ENCODE peak calls at places on chromosomes 4 and X, in nine cellular contexts. I, N, J, G, A, T, C, K and U are unnamed samples.

GRCh38 chrX:121876316-121876715 is 828.9 kb downstream of the GLUD2 start:
- DNase-seq in T (no peak), I (no peak), N (no peak), C (no peak), A (no peak), K (no peak), J (no peak), G (no peak), U (no peak)

GRCh38 chr4:109296545-109296944 is 5.9 kb downstream of the COL25A1 start:
- DNase-seq in T (no peak), I (no peak), K (no peak), J (no peak), N (no peak), A (no peak), C (no peak), G (no peak), U (no peak)

GRCh38 chr4:94603170-94603747 is 151.5 kb downstream of the PDLIM5 start:
- DNase-seq in A (no peak), T (peak; percentile 57), I (no peak), K (no peak), G (no peak), J (no peak), N (no peak), C (no peak), U (no peak)

GRCh38 chr4:48490012-48490679 is at the start of gene ZAR1:
- DNase-seq in G (no peak), J (no peak), K (no peak), A (no peak), C (peak; percentile 23), T (no peak), N (no peak), I (no peak), U (peak; percentile 45)

GRCh38 chrX:153414838-153415552 is 3.7 kb downstream of the ZFP92 start:
- DNase-seq in I (no peak), G (no peak), K (no peak), A (no peak), T (no peak), N (no peak), C (no peak), J (peak; percentile 11), U (no peak)

GRCh38 chr4:142815834-142816233 is 30.3 kb downstream of the INPP4B start:
- DNase-seq in J (peak; percentile 15), K (no peak), T (peak; percentile 23), N (no peak), A (no peak), I (no peak), G (no peak), C (no peak), U (no peak)

GRCh38 chr4:173879286-173879908 is 349.4 kb upstream of the HAND2 start:
- DNase-seq in C (no peak), J (no peak), I (no peak), K (no peak), A (no peak), N (no peak), T (no peak), G (no peak), U (no peak)

GRCh38 chr4:6771229-6771671 is 11.3 kb upstream of the KIAA0232 start:
- DNase-seq in C (no peak), J (no peak), N (no peak), T (no peak), G (no peak), K (peak; percentile 73), I (no peak), A (peak; percentile 84), U (no peak)

GRCh38 chr4:120812216-120812615 is 110.3 kb downstream of the PRDM5 start:
- DNase-seq in T (no peak), K (no peak), I (no peak), J (no peak), G (no peak), C (no peak), N (no peak), A (no peak), U (no peak)

GRCh38 chr4:168864831-168865541 is 145.1 kb downstream of the CBR4 start:
- DNase-seq in G (no peak), K (no peak), T (no peak), N (no peak), J (no peak), C (no peak), I (no peak), A (no peak), U (no peak)

GRCh38 chr4:110840221-110840654 is 217.4 kb upstream of the PITX2 start:
- DNase-seq in I (no peak), T (no peak), C (no peak), G (no peak), K (no peak), J (no peak), A (no peak), N (no peak), U (no peak)

GRCh38 chr4:93501946-93502345 is 326.6 kb upstream of the ATOH1 start:
- DNase-seq in I (no peak), A (no peak), J (no peak), T (no peak), K (no peak), N (no peak), C (no peak), G (no peak), U (no peak)

GRCh38 chrX:43559643-43560042 is 96.5 kb upstream of the MAOA start:
- DNase-seq in N (no peak), J (peak; percentile 19), A (peak; percentile 33), C (no peak), K (no peak), I (peak; percentile 40), T (peak; percentile 41), G (peak; percentile 38), U (peak; percentile 45)

GRCh38 chr4:1711055-1711905 is 839 bp downstream of the SLBP start:
- DNase-seq in J (no peak), A (no peak), N (no peak), G (peak; percentile 76), C (no peak), I (peak; percentile 52), T (peak; percentile 30), K (no peak), U (peak; percentile 80)

GRCh38 chr4:47839259-47839658 is 1.4 kb upstream of the CORIN start:
- DNase-seq in K (peak; percentile 79), G (peak; percentile 29), J (peak; percentile 13), N (no peak), I (no peak), A (no peak), T (peak; percentile 1), C (no peak), U (peak; percentile 18)

GRCh38 chrX:148424570-148424969 is 75.8 kb upstream of the AFF2 start:
- DNase-seq in I (no peak), K (no peak), G (no peak), J (no peak), N (no peak), T (no peak), A (no peak), C (no peak), U (no peak)

GRCh38 chr4:67456577-67457196 is 88.6 kb downstream of the CENPC start:
- DNase-seq in T (no peak), N (no peak), J (no peak), K (no peak), I (no peak), C (no peak), G (peak; percentile 30), A (no peak), U (peak; percentile 6)

GRCh38 chrX:2714551-2714950 is 23.5 kb downstream of the CD99 start:
- DNase-seq in K (no peak), N (no peak), A (no peak), I (no peak), J (no peak), T (no peak), C (no peak), G (no peak), U (no peak)

GRCh38 chrX:54891573-54891972 is 29.1 kb upstream of the TRO start:
- DNase-seq in C (no peak), A (no peak), T (peak; percentile 26), J (peak; percentile 12), K (no peak), I (no peak), N (no peak), G (peak; percentile 52), U (peak; percentile 48)

GRCh38 chr4:72552447-72552846 is 16.6 kb downstream of the ADAMTS3 start:
- DNase-seq in C (no peak), A (no peak), K (no peak), T (no peak), G (no peak), N (no peak), I (no peak), J (no peak), U (no peak)
- TF ChIP-seq POLR2A in C (no peak), A (no peak), K (no peak), T (no peak), G (no peak), N (no peak), I (no peak), J (no peak), U (no peak)

GRCh38 chr4:153466637-153467153 is 535 bp downstream of the TMEM131L start:
- DNase-seq in T (no peak), N (no peak), A (no peak), C (no peak), G (no peak), I (no peak), K (no peak), J (no peak), U (peak; percentile 76)
- TF ChIP-seq POLR2A in T (no peak), N (no peak), A (no peak), C (peak; percentile 21), G (no peak), I (no peak), K (no peak), J (no peak), U (no peak)

GRCh38 chrX:105017641-105018040 is 202.9 kb downstream of the TEX13A start:
- DNase-seq in A (no peak), T (no peak), N (no peak), G (no peak), K (no peak), C (no peak), I (no peak), J (no peak), U (no peak)

GRCh38 chrX:105013719-105014118 is 206.8 kb downstream of the TEX13A start:
- DNase-seq in G (no peak), N (no peak), J (no peak), T (no peak), A (no peak), I (no peak), C (no peak), K (no peak), U (no peak)

GRCh38 chrX:105018865-105019264 is 201.6 kb downstream of the TEX13A start:
- DNase-seq in J (no peak), C (no peak), T (no peak), N (no peak), A (no peak), I (no peak), K (no peak), G (no peak), U (no peak)
- TF ChIP-seq POLR2A in J (no peak), C (no peak), T (no peak), N (no peak), A (no peak), I (no peak), K (no peak), G (no peak), U (no peak)

GRCh38 chrX:154761977-154762528 is 611 bp upstream of the DKC1 start:
- DNase-seq in A (no peak), K (no peak), N (no peak), C (no peak), J (no peak), G (peak; percentile 33), I (no peak), T (no peak), U (peak; percentile 63)

GRCh38 chrX:154758696-154759095 is 4.0 kb upstream of the DKC1 start:
- DNase-seq in A (no peak), K (no peak), J (no peak), C (no peak), T (no peak), I (no peak), G (no peak), N (no peak), U (no peak)

GRCh38 chrX:154762529-154763296 is at the start of gene DKC1:
- DNase-seq in A (peak; percentile 93), I (peak; percentile 96), K (peak; percentile 95), T (peak; percentile 97), C (peak; percentile 72), J (peak; percentile 84), N (peak; percentile 65), G (peak; percentile 95), U (peak; percentile 98)
- TF ChIP-seq POLR2A in A (no peak), I (no peak), K (no peak), T (peak; percentile 83), C (peak; percentile 72), J (no peak), N (peak; percentile 30), G (no peak), U (peak; percentile 76)